ENCODE peak calls at places on chromosomes 12 and 14, in five cellular contexts. One of them, this sample, is unnamed.

GRCh38 chr12:28611115-28611435 is 420.8 kb downstream of the CCDC91 start:
- DNase-seq in frontal cortex: no peak
- DNase-seq in HCEC 1CT: peak
- DNase-seq in Calu3: peak
- DNase-seq in GM12865: no peak
- DNase-seq in this sample: no peak

GRCh38 chr14:72996916-72997315 is 30.0 kb downstream of the ZFYVE1 start:
- DNase-seq in Calu3: no peak
- DNase-seq in GM12865: no peak
- DNase-seq in frontal cortex: no peak
- DNase-seq in HCEC 1CT: no peak
- DNase-seq in this sample: no peak

GRCh38 chr14:102893452-102893851 is 29.0 kb upstream of the AMN start:
- DNase-seq in frontal cortex: no peak
- DNase-seq in Calu3: no peak
- DNase-seq in HCEC 1CT: peak
- DNase-seq in GM12865: no peak
- DNase-seq in this sample: no peak

GRCh38 chr12:67663121-67663520 is 14.6 kb downstream of the DYRK2 start:
- DNase-seq in HCEC 1CT: peak
- DNase-seq in frontal cortex: no peak
- DNase-seq in GM12865: no peak
- DNase-seq in Calu3: no peak
- DNase-seq in this sample: no peak

GRCh38 chr14:92105845-92106094 is 612 bp downstream of the ATXN3 start:
- DNase-seq in Calu3: peak
- DNase-seq in HCEC 1CT: peak
- DNase-seq in frontal cortex: no peak
- DNase-seq in GM12865: peak
- DNase-seq in this sample: peak

GRCh38 chr12:94710933-94711332 is 60.6 kb upstream of the TMCC3 start:
- DNase-seq in HCEC 1CT: peak
- DNase-seq in Calu3: peak
- DNase-seq in GM12865: peak
- DNase-seq in frontal cortex: no peak
- DNase-seq in this sample: no peak

GRCh38 chr12:1127021-1127420 is 136.0 kb downstream of the ERC1 start:
- DNase-seq in GM12865: no peak
- DNase-seq in frontal cortex: no peak
- DNase-seq in Calu3: no peak
- DNase-seq in HCEC 1CT: no peak
- DNase-seq in this sample: no peak

GRCh38 chr14:60915781-60916180 is 65.1 kb downstream of the TRMT5 start:
- DNase-seq in HCEC 1CT: no peak
- DNase-seq in frontal cortex: no peak
- DNase-seq in GM12865: no peak
- DNase-seq in Calu3: no peak
- DNase-seq in this sample: no peak

GRCh38 chr12:26630546-26631027 is 202.4 kb downstream of the ITPR2 start:
- DNase-seq in HCEC 1CT: peak
- DNase-seq in GM12865: no peak
- DNase-seq in Calu3: no peak
- DNase-seq in frontal cortex: no peak
- DNase-seq in this sample: no peak

GRCh38 chr12:92030618-92031017 is 115.0 kb downstream of the BTG1 start:
- DNase-seq in Calu3: no peak
- DNase-seq in GM12865: peak
- DNase-seq in HCEC 1CT: peak
- DNase-seq in frontal cortex: no peak
- DNase-seq in this sample: peak

GRCh38 chr12:53267309-53268008 is 640 bp upstream of the ESPL1 start:
- DNase-seq in frontal cortex: no peak
- DNase-seq in HCEC 1CT: no peak
- DNase-seq in Calu3: peak
- DNase-seq in GM12865: no peak
- DNase-seq in this sample: peak

GRCh38 chr14:22544406-22544805 is 44.6 kb downstream of the DAD1 start:
- DNase-seq in Calu3: no peak
- DNase-seq in frontal cortex: no peak
- DNase-seq in GM12865: no peak
- DNase-seq in HCEC 1CT: no peak
- DNase-seq in this sample: no peak

GRCh38 chr12:46154221-46154975 is 114.4 kb downstream of the SLC38A1 start:
- DNase-seq in frontal cortex: no peak
- DNase-seq in HCEC 1CT: peak
- DNase-seq in GM12865: no peak
- DNase-seq in Calu3: no peak
- DNase-seq in this sample: no peak

GRCh38 chr14:103552011-103552797 is 10.3 kb downstream of the BAG5 start:
- DNase-seq in Calu3: no peak
- DNase-seq in GM12865: no peak
- DNase-seq in frontal cortex: no peak
- DNase-seq in HCEC 1CT: no peak
- DNase-seq in this sample: no peak

GRCh38 chr12:46493352-46494209 is 121.0 kb upstream of the SLC38A2 start:
- DNase-seq in GM12865: no peak
- DNase-seq in HCEC 1CT: no peak
- DNase-seq in Calu3: no peak
- DNase-seq in frontal cortex: no peak
- DNase-seq in this sample: no peak

GRCh38 chr14:89484445-89484844 is 67.4 kb upstream of the FOXN3 start:
- DNase-seq in Calu3: no peak
- DNase-seq in HCEC 1CT: no peak
- DNase-seq in frontal cortex: no peak
- DNase-seq in GM12865: no peak
- DNase-seq in this sample: no peak

GRCh38 chr12:131223791-131224567 is 270.3 kb downstream of the ADGRD1 start:
- DNase-seq in Calu3: peak
- DNase-seq in frontal cortex: no peak
- DNase-seq in GM12865: peak
- DNase-seq in HCEC 1CT: no peak
- DNase-seq in this sample: no peak

GRCh38 chr14:56514663-56515371 is 64.8 kb upstream of the TMEM260 start:
- DNase-seq in Calu3: no peak
- DNase-seq in GM12865: no peak
- DNase-seq in HCEC 1CT: peak
- DNase-seq in frontal cortex: no peak
- DNase-seq in this sample: peak